ENCODE peak calls at places on chromosomes 4 and X, in six cellular contexts. J is B cell, S is HL-60, G is lower leg skin, T is foreskin fibroblast, O is AG08396. F is an unnamed sample.

GRCh38 chr4:41625531-41625930 is 87.6 kb downstream of the LIMCH1 start:
- DNase-seq in J (no peak), S (no peak), G (no peak), T (no peak), O (no peak), F (no peak)

GRCh38 chr4:120902925-120903324 is 19.6 kb downstream of the PRDM5 start:
- DNase-seq in J (no peak), S (no peak), G (no peak), T (no peak), O (no peak), F (no peak)

GRCh38 chr4:133776503-133776902 is 425.1 kb downstream of the PABPC4L start:
- DNase-seq in J (no peak), S (no peak), G (no peak), T (no peak), O (no peak), F (no peak)

GRCh38 chrX:68691102-68691501 is 43.6 kb downstream of the STARD8 start:
- DNase-seq in J (no peak), S (no peak), G (no peak), T (no peak), O (no peak), F (peak)

GRCh38 chr4:120209706-120210105 is 143.1 kb upstream of the MAD2L1 start:
- DNase-seq in J (no peak), S (no peak), G (no peak), T (no peak), O (no peak), F (no peak)

GRCh38 chr4:111945014-111945413 is 200.2 kb upstream of the FAM241A start:
- DNase-seq in J (no peak), S (no peak), G (no peak), T (no peak), O (no peak), F (no peak)

GRCh38 chr4:31146366-31146765 is 426.2 kb downstream of the PCDH7 start:
- DNase-seq in J (no peak), S (no peak), G (no peak), T (no peak), O (no peak), F (no peak)

GRCh38 chr4:75490155-75490554 is 24.0 kb downstream of the RCHY1 start:
- DNase-seq in J (no peak), S (no peak), G (no peak), T (no peak), O (no peak), F (no peak)

GRCh38 chrX:121028419-121028818 is 19.0 kb upstream of the GLUD2 start:
- DNase-seq in J (no peak), S (no peak), G (no peak), T (no peak), O (no peak), F (no peak)

GRCh38 chr4:29551813-29552212 is 1168.4 kb upstream of the PCDH7 start:
- DNase-seq in J (no peak), S (no peak), G (no peak), T (no peak), O (no peak), F (no peak)

GRCh38 chr4:170651786-170652185 is 562.0 kb upstream of the AADAT start:
- DNase-seq in J (no peak), S (no peak), G (no peak), T (peak), O (no peak), F (no peak)